ENCODE peak calls at places on chromosomes 6 and 20, in eight cellular contexts. S is thoracic aorta, B is A549, E is SJSA1, F is GM23338, G is stomach, U is Peyer's patch, I is GM23248. V is an unnamed sample.
A peak's percentile ranks its signal among the peaks of the same experiment; 100 is the strongest.

GRCh38 chr6:88268508-88268907 is 102.4 kb upstream of the CNR1 start:
- DNase-seq in F (no peak), S (no peak), U (no peak), B (no peak), I (no peak), E (no peak), G (no peak), V (no peak)

GRCh38 chr6:4698901-4699659 is 77.1 kb upstream of the CDYL start:
- DNase-seq in S (no peak), U (no peak), B (no peak), F (no peak), I (peak; percentile 53), E (no peak), G (no peak), V (no peak)

GRCh38 chr6:31228484-31228883 is 43.4 kb downstream of the HLA-C start:
- DNase-seq in G (no peak), B (no peak), I (no peak), S (no peak), E (no peak), F (no peak), U (no peak), V (no peak)

GRCh38 chr6:90650041-90650948 is 63.4 kb upstream of the MAP3K7 start:
- DNase-seq in E (no peak), S (no peak), I (no peak), G (no peak), F (no peak), U (no peak), B (no peak), V (no peak)

GRCh38 chr6:101921829-101922450 is 528.4 kb downstream of the GRIK2 start:
- DNase-seq in U (no peak), G (no peak), S (no peak), F (no peak), B (no peak), I (no peak), E (no peak), V (no peak)

GRCh38 chr20:43653966-43654365 is 12.9 kb upstream of the MYBL2 start:
- DNase-seq in I (no peak), G (no peak), B (no peak), S (no peak), U (no peak), F (no peak), E (no peak), V (peak; percentile 47)

GRCh38 chr20:24958506-24959385 is 9.7 kb downstream of the CST7 start:
- DNase-seq in G (no peak), F (no peak), I (no peak), B (no peak), U (no peak), S (no peak), E (no peak), V (no peak)

GRCh38 chr6:75331134-75331533 is 46.5 kb upstream of the TMEM30A start:
- DNase-seq in E (no peak), B (no peak), G (no peak), S (no peak), U (no peak), I (peak; percentile 86), F (no peak), V (no peak)

GRCh38 chr20:22511943-22512910 is 72.1 kb downstream of the FOXA2 start:
- DNase-seq in S (no peak), B (peak; percentile 42), G (peak; percentile 86), U (no peak), F (peak; percentile 47), E (peak; percentile 73), I (no peak), V (peak; percentile 78)

GRCh38 chr6:57222684-57223077 is 574 bp upstream of the RAB23 start:
- DNase-seq in F (peak; percentile 29), E (no peak), I (no peak), S (no peak), U (no peak), B (no peak), G (no peak), V (no peak)

GRCh38 chr6:169490409-169490708 is 211.5 kb downstream of the WDR27 start:
- DNase-seq in G (no peak), S (no peak), B (no peak), E (no peak), F (no peak), U (no peak), I (no peak), V (no peak)

GRCh38 chr20:39851459-39851858 is 837.6 kb downstream of the MAFB start:
- DNase-seq in B (no peak), U (no peak), E (no peak), I (peak; percentile 90), F (no peak), S (no peak), G (no peak), V (no peak)

GRCh38 chr6:169839898-169840631 is 88.6 kb downstream of the ERMARD start:
- DNase-seq in G (peak; percentile 21), F (no peak), E (no peak), I (no peak), U (no peak), B (no peak), S (no peak), V (no peak)

GRCh38 chr6:129084406-129084805 is 201.5 kb downstream of the LAMA2 start:
- DNase-seq in I (no peak), U (no peak), S (no peak), F (no peak), E (no peak), G (no peak), B (no peak), V (no peak)

DNA sequence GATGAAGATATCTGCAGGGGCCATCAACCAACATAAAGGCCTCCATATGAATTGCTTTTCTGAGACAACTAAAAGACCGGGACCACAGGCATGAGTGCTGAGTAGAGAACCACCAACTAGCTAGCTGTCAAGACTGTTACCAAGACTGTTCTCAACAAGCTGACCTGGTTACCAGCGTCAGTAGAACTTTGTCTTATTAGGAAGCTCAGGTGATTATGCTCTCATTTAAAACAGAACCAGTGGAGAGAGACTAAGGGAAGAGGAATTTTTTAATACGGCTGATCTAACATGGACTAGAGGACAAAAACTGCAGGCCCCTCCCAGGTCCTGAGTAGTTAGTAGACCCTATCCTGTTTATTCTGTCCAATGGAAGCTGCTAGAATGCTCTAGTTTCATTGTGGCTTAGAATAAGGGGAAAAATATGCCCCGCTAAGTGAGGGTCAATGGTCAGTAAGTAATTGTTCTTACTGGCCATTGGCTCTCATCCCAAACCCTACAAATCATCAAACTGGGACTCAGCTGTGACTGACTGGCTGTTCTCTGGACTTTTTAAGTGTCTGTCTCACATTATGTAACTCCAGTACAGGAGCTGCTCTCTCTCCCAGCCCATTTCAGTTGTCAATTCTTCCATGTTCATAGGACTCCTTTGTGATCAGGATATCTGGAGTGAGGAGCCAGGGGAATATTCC is 3.8 kb upstream of the DYNLRB1 start:
- DNase-seq in B (no peak), U (no peak), I (no peak), G (no peak), F (no peak), E (no peak), S (no peak), V (no peak)
- H3K4me3 ChIP-seq in B (no peak overlapping the region), U (no peak overlapping the region), I (no peak overlapping the region), G (no peak overlapping the region), F (no peak overlapping the region), E (no peak overlapping the region), S (no peak overlapping the region), V (no peak overlapping the region)

DNA sequence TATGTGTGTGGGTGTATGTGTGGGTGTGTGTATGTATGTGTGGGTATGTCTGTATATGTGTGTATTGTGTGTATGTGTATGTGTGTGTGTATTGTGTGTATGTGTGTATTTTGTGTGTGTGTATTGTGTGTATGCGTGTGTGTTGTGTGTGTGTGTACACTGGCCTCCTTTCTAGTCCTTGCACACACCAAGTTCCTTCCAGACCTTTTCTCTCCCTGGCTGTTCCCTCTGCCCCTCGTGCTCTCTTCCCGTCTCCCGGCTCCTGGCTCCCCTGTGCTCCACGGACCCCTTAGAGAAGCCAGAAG is 11.4 kb downstream of the VSTM2L start:
- DNase-seq in B (no peak), G (no peak), F (no peak), I (no peak), E (no peak), S (no peak), U (no peak), V (no peak)
- H3K4me3 ChIP-seq in B (no peak overlapping the region), G (peak overlapping the region; percentile 20), F (peak overlapping the region; percentile 68), I (no peak overlapping the region), E (no peak overlapping the region), S (peak overlapping the region; percentile 62), U (no peak overlapping the region), V (no peak overlapping the region)

GRCh38 chr20:62772618-62772993 is 23.7 kb upstream of the MRGBP start:
- DNase-seq in G (no peak), I (no peak), E (no peak), U (no peak), B (no peak), S (no peak), F (no peak), V (no peak)
- H3K4me3 ChIP-seq in G (no peak overlapping the region), I (no peak overlapping the region), E (no peak overlapping the region), U (no peak overlapping the region), B (no peak overlapping the region), S (no peak overlapping the region), F (no peak overlapping the region), V (no peak overlapping the region)

DNA sequence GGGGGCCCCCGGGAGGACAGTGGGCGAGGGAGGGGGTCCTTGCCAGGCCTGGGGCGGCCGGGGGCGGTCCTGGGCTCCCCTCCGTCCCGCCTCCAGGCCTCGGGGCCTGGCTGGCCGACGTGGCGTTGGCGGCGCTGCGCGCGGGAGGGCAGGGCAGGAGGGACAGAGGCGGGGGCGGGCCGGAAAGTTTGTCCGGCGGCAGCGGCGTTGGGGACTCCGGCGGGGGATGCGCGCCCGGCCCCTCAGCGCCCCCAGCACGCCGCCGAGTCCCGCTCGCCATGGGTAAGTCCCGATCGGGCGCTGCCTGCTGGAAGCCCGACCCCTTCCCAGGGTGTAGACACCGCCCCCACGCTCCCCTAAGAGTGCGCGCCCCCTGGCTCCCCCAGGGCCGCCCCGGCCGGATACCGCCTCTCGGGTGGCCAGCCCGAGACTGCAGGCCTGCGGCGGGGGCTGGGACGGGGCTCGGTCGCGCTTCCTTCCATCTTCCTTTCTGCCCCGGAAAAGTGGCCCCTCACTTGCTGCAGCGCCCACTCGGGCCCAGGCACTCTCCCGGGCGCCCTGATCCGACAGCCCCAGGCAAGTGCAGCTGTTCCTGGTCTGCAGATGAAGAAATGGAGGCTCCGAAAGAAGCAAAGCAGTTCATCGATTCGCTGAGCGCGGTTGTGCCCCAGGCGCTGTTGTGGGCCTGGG is at the start of gene SLC2A10:
- DNase-seq in F (peak; percentile 80), U (no peak), B (no peak), I (peak; percentile 86), S (no peak), E (peak; percentile 57), G (peak; percentile 73), V (peak; percentile 55)
- H3K4me3 ChIP-seq in F (peak within 1 kb of the TSS; percentile 84), U (peak within 1 kb of the TSS; percentile 42), B (no peak within 1 kb of the TSS), I (peak within 1 kb of the TSS; percentile 86), S (peak within 1 kb of the TSS; percentile 78), E (peak within 1 kb of the TSS; percentile 69), G (peak within 1 kb of the TSS; percentile 66), V (peak within 1 kb of the TSS; percentile 86)

GRCh38 chr6:167848783-167849182 is 22.1 kb downstream of the AFDN start:
- DNase-seq in E (no peak), G (no peak), S (no peak), U (no peak), F (no peak), I (no peak), B (no peak), V (no peak)
- H3K4me3 ChIP-seq in E (no peak overlapping the region), G (no peak overlapping the region), S (no peak overlapping the region), U (no peak overlapping the region), F (no peak overlapping the region), I (no peak overlapping the region), B (no peak overlapping the region), V (no peak overlapping the region)